ENCODE peak calls at places on chromosomes 11 and 22, in nine cellular contexts. T is fibroblast of the aortic adventitia, J is psoas muscle, A is mammary epithelial cell, F is sigmoid colon, Y is pancreas, D is stomach, S is cardiac fibroblast, V is left lung. W is an unnamed sample.

GRCh38 chr11:8019671-8020597 is 32.8 kb downstream of the EIF3F start:
- DNase-seq in T (peak), J (no peak), A (peak), F (no peak), Y (peak), D (no peak), S (peak), V (no peak), W (no peak)

GRCh38 chr11:12083380-12083779 is 27.0 kb upstream of the MICAL2 start:
- DNase-seq in T (no peak), J (no peak), A (no peak), F (no peak), Y (no peak), D (no peak), S (no peak), V (no peak), W (no peak)

GRCh38 chr11:129331871-129332274 is 43.8 kb upstream of the BARX2 start:
- DNase-seq in T (peak), J (peak), A (peak), F (peak), Y (peak), D (peak), S (peak), V (peak), W (peak)

GRCh38 chr11:8809185-8809584 is 101.8 kb upstream of the AKIP1 start:
- DNase-seq in T (peak), J (no peak), A (peak), F (no peak), Y (no peak), D (no peak), S (no peak), V (no peak), W (no peak)

GRCh38 chr11:74325649-74326645 is 14.5 kb upstream of the P4HA3 start:
- DNase-seq in T (peak), J (peak), A (no peak), F (peak), Y (peak), D (peak), S (peak), V (peak), W (no peak)

GRCh38 chr11:1208361-1209261 is 14.3 kb upstream of the MUC5B start:
- DNase-seq in T (no peak), J (peak), A (no peak), F (peak), Y (peak), D (no peak), S (no peak), V (no peak), W (no peak)

GRCh38 chr22:22015631-22016030 is 33.0 kb upstream of the TOP3B start:
- DNase-seq in T (no peak), J (no peak), A (no peak), F (no peak), Y (no peak), D (no peak), S (no peak), V (no peak), W (no peak)

GRCh38 chr11:77634724-77635123 is 2.9 kb downstream of the CLNS1A start:
- DNase-seq in T (no peak), J (no peak), A (no peak), F (no peak), Y (no peak), D (no peak), S (no peak), V (no peak), W (no peak)

GRCh38 chr11:80586464-80586863 is 1145.6 kb upstream of the TENM4 start:
- DNase-seq in T (peak), J (no peak), A (peak), F (no peak), Y (no peak), D (no peak), S (no peak), V (no peak), W (peak)

GRCh38 chr11:118437736-118438125 is 1.4 kb downstream of the KMT2A start:
- DNase-seq in T (no peak), J (no peak), A (peak), F (peak), Y (peak), D (no peak), S (no peak), V (peak), W (peak)

GRCh38 chr22:46153930-46154329 is 3.6 kb downstream of the PPARA start:
- DNase-seq in T (no peak), J (no peak), A (no peak), F (no peak), Y (no peak), D (no peak), S (no peak), V (no peak), W (peak)

GRCh38 chr11:65549088-65549487 is 9.1 kb downstream of the LTBP3 start:
- DNase-seq in T (no peak), J (no peak), A (no peak), F (no peak), Y (no peak), D (no peak), S (no peak), V (no peak), W (no peak)

GRCh38 chr11:44319552-44320288 is 9.8 kb upstream of the ALX4 start:
- DNase-seq in T (no peak), J (no peak), A (peak), F (no peak), Y (no peak), D (no peak), S (no peak), V (no peak), W (no peak)

GRCh38 chr11:82811369-82811768 is 77.7 kb upstream of the FAM181B start:
- DNase-seq in T (no peak), J (no peak), A (no peak), F (no peak), Y (no peak), D (no peak), S (no peak), V (no peak), W (no peak)

GRCh38 chr22:41532908-41533825 is 11.1 kb downstream of the POLR3H start:
- DNase-seq in T (peak), J (peak), A (no peak), F (peak), Y (peak), D (peak), S (peak), V (peak), W (peak)

GRCh38 chr22:36201630-36202312 is at the start of gene APOL4:
- DNase-seq in T (peak), J (peak), A (no peak), F (peak), Y (peak), D (peak), S (peak), V (peak), W (no peak)

GRCh38 chr11:34926101-34926830 is 9.8 kb downstream of the PDHX start:
- DNase-seq in T (peak), J (no peak), A (peak), F (no peak), Y (no peak), D (no peak), S (peak), V (no peak), W (peak)

GRCh38 chr11:10058356-10058755 is 235.7 kb downstream of the SBF2 start:
- DNase-seq in T (no peak), J (no peak), A (no peak), F (no peak), Y (no peak), D (no peak), S (peak), V (no peak), W (peak)

GRCh38 chr11:2376751-2377451 is at the start of gene CD81:
- DNase-seq in T (no peak), J (peak), A (no peak), F (no peak), Y (peak), D (peak), S (peak), V (no peak), W (peak)

GRCh38 chr22:41844513-41844912 is 11.6 kb downstream of the SREBF2 start:
- DNase-seq in T (no peak), J (no peak), A (no peak), F (no peak), Y (no peak), D (peak), S (no peak), V (peak), W (peak)

GRCh38 chr11:110797453-110797852 is 85.2 kb upstream of the ARHGAP20 start:
- DNase-seq in T (no peak), J (no peak), A (peak), F (no peak), Y (no peak), D (no peak), S (peak), V (no peak), W (no peak)

GRCh38 chr11:110777765-110778164 is 65.5 kb upstream of the ARHGAP20 start:
- DNase-seq in T (peak), J (no peak), A (peak), F (no peak), Y (no peak), D (peak), S (peak), V (no peak), W (peak)

GRCh38 chr11:88103337-88104206 is 71.7 kb downstream of the RAB38 start:
- DNase-seq in T (peak), J (no peak), A (peak), F (no peak), Y (peak), D (no peak), S (peak), V (peak), W (peak)

GRCh38 chr22:31840581-31840980 is 86.8 kb downstream of the DEPDC5 start:
- DNase-seq in T (no peak), J (no peak), A (no peak), F (no peak), Y (no peak), D (no peak), S (no peak), V (no peak), W (no peak)
- H3K4me3 ChIP-seq in T (no peak), J (no peak), A (no peak), F (no peak), Y (no peak), D (no peak), S (no peak), V (no peak), W (no peak)

GRCh38 chr11:103488021-103488420 is 378.8 kb downstream of the DYNC2H1 start:
- DNase-seq in T (no peak), J (no peak), A (peak), F (no peak), Y (no peak), D (no peak), S (peak), V (no peak), W (peak)

GRCh38 chr11:103487113-103487512 is 377.9 kb downstream of the DYNC2H1 start:
- DNase-seq in T (no peak), J (no peak), A (no peak), F (no peak), Y (no peak), D (no peak), S (no peak), V (no peak), W (no peak)

GRCh38 chr11:103488579-103488978 is 379.4 kb downstream of the DYNC2H1 start:
- DNase-seq in T (no peak), J (no peak), A (no peak), F (no peak), Y (no peak), D (no peak), S (no peak), V (no peak), W (no peak)

GRCh38 chr11:103484545-103484944 is 375.3 kb downstream of the DYNC2H1 start:
- DNase-seq in T (no peak), J (no peak), A (no peak), F (no peak), Y (no peak), D (no peak), S (peak), V (no peak), W (no peak)

DNA sequence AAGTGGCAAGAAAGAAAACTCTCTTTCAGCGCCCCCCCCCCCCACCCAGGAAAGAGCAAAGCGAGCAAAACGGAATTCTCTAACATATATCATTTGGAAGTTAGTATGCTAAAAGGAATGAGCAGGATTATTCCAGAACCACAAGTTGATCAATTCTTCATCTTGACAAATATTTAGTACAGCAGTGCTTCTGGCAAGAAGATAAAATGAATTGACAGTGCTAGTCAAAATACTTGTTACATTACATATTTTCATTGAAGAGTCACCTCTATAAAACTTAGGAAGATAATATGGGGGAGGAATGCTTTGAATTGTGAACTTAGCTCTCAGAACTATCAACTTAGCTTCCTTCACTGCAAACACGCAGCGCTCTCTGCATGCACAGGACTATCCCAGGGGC is 377.4 kb downstream of the DYNC2H1 start:
- DNase-seq in T (no peak), J (no peak), A (peak), F (no peak), Y (no peak), D (no peak), S (no peak), V (no peak), W (peak)
- TF ChIP-seq CTCF in T (no peak), J (no peak), A (no peak), F (no peak), Y (no peak), D (no peak), S (no peak), V (no peak), W (no peak)

DNA sequence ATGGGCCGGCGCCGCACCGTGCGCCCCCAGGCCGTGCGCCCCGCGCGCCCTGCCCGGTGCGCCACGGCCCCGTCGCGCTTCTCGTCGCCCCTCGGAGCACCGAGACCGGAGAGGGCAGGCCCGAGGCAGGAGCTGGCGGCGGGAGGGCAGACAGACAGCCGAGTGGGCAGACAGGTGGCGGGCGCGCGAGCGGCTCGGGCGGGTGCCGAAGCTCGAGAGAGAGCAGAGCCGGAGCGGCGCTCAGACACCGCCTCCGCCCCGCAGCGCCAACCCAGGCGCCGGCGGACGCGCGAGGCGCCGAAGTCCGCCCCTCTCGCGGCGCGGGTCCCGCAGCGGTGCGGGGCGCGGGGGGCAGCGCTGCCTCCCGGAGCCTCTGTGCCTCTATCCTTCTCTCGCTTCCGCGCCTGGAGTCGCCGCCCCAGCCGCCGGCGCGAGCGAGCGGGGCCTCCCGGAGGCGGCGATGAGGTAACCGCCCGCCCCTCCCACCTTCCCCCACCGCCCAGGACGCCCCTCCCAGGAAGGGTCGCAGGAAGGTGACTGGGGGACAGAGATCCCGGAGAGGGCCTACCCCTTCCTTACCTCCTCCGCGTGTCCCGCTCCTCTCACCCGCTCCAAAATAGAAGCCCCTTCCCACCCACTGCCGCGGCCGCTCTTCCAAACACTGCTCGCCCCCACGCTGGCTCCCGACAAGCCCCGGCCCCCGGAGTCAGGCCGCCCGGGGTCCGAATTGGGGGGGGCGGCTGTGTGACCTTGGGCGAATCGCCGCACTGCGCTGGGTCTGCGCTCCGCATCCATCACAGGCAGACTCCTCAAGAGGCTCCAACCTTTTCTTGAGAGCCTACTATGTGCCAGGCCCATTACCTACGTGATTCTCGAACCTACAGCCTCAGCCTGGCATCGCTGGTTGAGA is at the start of gene RASL10A:
- DNase-seq in T (no peak), J (peak), A (peak), F (no peak), Y (no peak), D (no peak), S (no peak), V (no peak), W (no peak)
- H3K4me3 ChIP-seq in T (no peak), J (peak), A (no peak), F (no peak), Y (peak), D (peak), S (no peak), V (peak), W (peak)

GRCh38 chr22:20951932-20952380 is 15.1 kb upstream of the AIFM3 start:
- DNase-seq in T (no peak), J (no peak), A (no peak), F (no peak), Y (no peak), D (no peak), S (no peak), V (no peak), W (no peak)
- TF ChIP-seq CTCF in T (no peak), J (no peak), A (no peak), F (no peak), Y (no peak), D (no peak), S (no peak), V (no peak), W (no peak)

W was measured in PC-3.